ENCODE peak calls at places on chromosomes 7 and 10, in nine cellular contexts. E is cardiac muscle cell, U is endothelial cell, L is astrocyte of the spinal cord, S is HFF-Myc, W is PC-3, X is AG09319, I is right atrium auricular region, R is thoracic aorta. G is an unnamed sample.

GRCh38 chr7:27164381-27165088 is 802 bp downstream of the HOXA9 start:
- DNase-seq in L (no peak), S (no peak), I (no peak), W (peak; percentile 39), R (no peak), E (no peak), X (no peak), U (peak; percentile 60), G (no peak)

GRCh38 chr10:124972637-124973036 is 30.7 kb downstream of the ZRANB1 start:
- DNase-seq in S (no peak), W (no peak), R (no peak), E (no peak), U (no peak), X (no peak), L (no peak), I (no peak), G (no peak)

GRCh38 chr7:106570948-106571418 is 90.0 kb downstream of the CCDC71L start:
- DNase-seq in I (no peak), S (no peak), X (no peak), U (no peak), W (no peak), E (no peak), L (no peak), R (no peak), G (no peak)

GRCh38 chr7:27784399-27785053 is 44.6 kb downstream of the TAX1BP1 start:
- DNase-seq in X (peak; percentile 7), L (peak; percentile 69), U (peak; percentile 39), E (peak; percentile 28), W (peak; percentile 96), I (no peak), S (peak; percentile 17), R (no peak), G (peak; percentile 56)

GRCh38 chr10:7787857-7788639 is at the start of the genes ATP5F1C and KIN:
- DNase-seq in W (peak; percentile 85), E (peak; percentile 98), L (peak; percentile 97), I (peak; percentile 97), S (peak; percentile 88), U (peak; percentile 98), X (peak; percentile 92), R (peak; percentile 94), G (peak; percentile 96)

GRCh38 chr7:36749282-36749960 is 25.1 kb upstream of the AOAH start:
- DNase-seq in W (no peak), I (no peak), R (no peak), S (no peak), E (no peak), X (no peak), U (no peak), L (peak; percentile 84), G (no peak)

GRCh38 chr10:119693262-119693957 is 32.4 kb upstream of the INPP5F start:
- DNase-seq in I (no peak), W (no peak), L (peak; percentile 50), U (no peak), S (no peak), R (no peak), X (no peak), E (no peak), G (no peak)

GRCh38 chr10:11532329-11532728 is 79.1 kb downstream of the USP6NL start:
- DNase-seq in S (no peak), I (no peak), L (peak; percentile 41), R (no peak), W (no peak), X (no peak), U (no peak), E (no peak), G (no peak)

GRCh38 chr7:18345641-18346234 is 149.8 kb upstream of the HDAC9 start:
- DNase-seq in U (peak; percentile 60), X (no peak), E (peak; percentile 68), R (no peak), I (no peak), L (peak; percentile 65), S (no peak), W (peak; percentile 81), G (peak; percentile 67)

GRCh38 chr7:105306160-105306784 is 82.4 kb downstream of the SRPK2 start:
- DNase-seq in W (no peak), R (no peak), U (no peak), I (no peak), S (no peak), E (no peak), X (no peak), L (no peak), G (no peak)

GRCh38 chr10:116658152-116658551 is 37.4 kb downstream of the PNLIPRP2 start:
- DNase-seq in S (no peak), U (no peak), R (no peak), X (no peak), L (no peak), W (no peak), I (no peak), E (no peak), G (no peak)

GRCh38 chr10:116659049-116659670 is 38.4 kb downstream of the PNLIPRP2 start:
- DNase-seq in L (no peak), I (no peak), U (no peak), E (no peak), X (no peak), W (no peak), R (no peak), S (no peak), G (no peak)

GRCh38 chr10:116655573-116655972 is 34.8 kb downstream of the PNLIPRP2 start:
- DNase-seq in U (no peak), R (no peak), W (no peak), I (peak; percentile 28), S (no peak), X (no peak), E (no peak), L (no peak), G (no peak)

GRCh38 chr10:116653885-116654284 is 33.1 kb downstream of the PNLIPRP2 start:
- DNase-seq in E (no peak), W (no peak), I (no peak), X (no peak), S (no peak), U (no peak), L (no peak), R (no peak), G (no peak)

GRCh38 chr10:116654816-116655215 is 34.1 kb downstream of the PNLIPRP2 start:
- DNase-seq in W (peak; percentile 15), S (no peak), X (no peak), R (no peak), I (no peak), E (no peak), U (peak; percentile 47), L (no peak), G (no peak)
- TF ChIP-seq CTCF in W (peak; percentile 28), S (peak; percentile 38), X (peak; percentile 6), R (peak; percentile 19), I (no peak), E (peak; percentile 21), U (peak; percentile 69), L (peak; percentile 10), G (no peak)

DNA sequence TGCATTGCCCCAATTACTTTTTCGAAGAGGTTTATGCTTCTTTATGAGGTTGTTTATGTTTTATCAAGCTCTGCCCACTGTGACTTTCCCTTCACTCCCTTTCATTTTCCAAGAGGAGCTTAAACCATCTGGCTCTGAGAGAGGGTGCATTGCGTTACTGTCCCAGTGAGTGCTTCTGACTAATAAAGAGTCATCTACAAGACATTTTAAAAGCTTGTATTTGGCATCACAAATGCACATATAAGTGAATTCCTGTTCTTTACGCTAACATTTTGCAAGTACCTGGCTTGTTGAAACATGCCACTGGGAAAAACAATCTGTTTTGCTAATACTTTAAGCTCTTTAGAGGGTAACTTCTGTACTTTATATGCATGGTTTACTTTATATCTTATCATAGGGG is 534.6 kb upstream of the POM121L12 start:
- DNase-seq in U (no peak), S (no peak), E (no peak), I (no peak), W (peak; percentile 44), L (peak; percentile 46), X (no peak), R (no peak), G (no peak)
- TF ChIP-seq CTCF in U (no peak), S (no peak), E (no peak), I (no peak), W (no peak), L (no peak), X (no peak), R (no peak), G (no peak)

DNA sequence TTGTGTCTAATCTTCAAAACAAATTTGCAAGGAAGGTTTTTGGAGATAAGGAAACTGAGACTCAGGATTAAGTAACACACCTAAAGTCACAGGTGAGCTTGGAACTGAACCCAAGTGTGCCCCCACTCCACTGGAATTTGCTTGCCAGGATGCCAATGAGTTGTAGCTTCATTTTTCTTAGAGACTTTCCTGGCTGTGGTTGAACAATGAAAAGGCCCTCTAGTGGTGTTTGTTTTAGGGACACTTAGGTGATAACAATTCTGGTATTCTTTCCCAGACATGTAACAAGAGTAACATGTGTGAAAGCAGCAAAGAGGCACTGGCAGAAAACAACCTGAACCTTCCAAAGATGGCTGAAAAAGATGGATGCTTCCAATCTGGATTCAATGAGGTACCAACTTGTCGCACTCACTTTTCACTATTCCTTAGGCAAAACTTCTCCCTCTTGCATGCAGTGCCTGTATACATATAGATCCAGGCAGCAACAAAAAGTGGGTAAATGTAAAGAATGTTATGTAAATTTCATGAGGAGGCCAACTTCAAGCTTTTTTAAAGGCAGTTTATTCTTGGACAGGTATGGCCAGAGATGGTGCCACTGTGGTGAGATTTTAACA is 1.5 kb downstream of the IL6 start:
- DNase-seq in W (peak; percentile 81), S (peak; percentile 54), I (no peak), U (peak; percentile 15), L (peak; percentile 70), X (no peak), R (no peak), E (peak; percentile 62), G (no peak)
- TF ChIP-seq CTCF in W (peak; percentile 65), S (peak; percentile 63), I (no peak), U (peak; percentile 53), L (peak; percentile 60), X (peak; percentile 60), R (peak; percentile 29), E (peak; percentile 70), G (peak; percentile 59)

DNA sequence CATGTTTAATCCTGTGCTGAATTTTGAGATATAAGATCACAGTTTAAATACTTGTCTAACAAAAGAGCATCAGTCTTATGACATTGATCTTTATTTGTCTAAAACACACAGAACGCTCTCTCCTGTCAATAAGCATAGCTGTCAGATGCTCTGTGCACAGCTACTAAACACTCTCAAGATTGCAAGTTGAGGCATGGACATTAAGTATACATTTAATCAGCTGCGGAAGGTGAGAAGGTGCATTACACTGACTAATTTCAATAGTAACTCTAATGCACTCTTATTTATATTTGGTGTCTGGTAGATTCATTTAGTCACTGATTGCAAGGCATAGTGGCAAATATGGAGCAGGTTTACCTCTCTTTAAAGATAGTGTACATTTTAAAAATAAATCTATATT is 580.3 kb upstream of the NRP1 start:
- DNase-seq in E (no peak), I (no peak), W (no peak), U (no peak), L (no peak), X (no peak), S (no peak), R (no peak), G (no peak)
- TF ChIP-seq CTCF in E (no peak), I (no peak), W (no peak), U (no peak), L (no peak), X (no peak), S (no peak), R (no peak), G (no peak)